ENCODE peak calls at places on chromosomes 4 and X, in six cellular contexts. U is chondrocyte, J is A549, M is HFFc6, I is upper lobe of right lung, W is tibial nerve. Q is an unnamed sample.

GRCh38 chrX:48958635-48959094 is 1.3 kb upstream of the OTUD5 start:
- DNase-seq in W (no peak), M (peak), J (peak), U (no peak), I (peak), Q (peak)

GRCh38 chr4:24471623-24472510 is 112.5 kb downstream of the DHX15 start:
- DNase-seq in M (no peak), W (no peak), U (no peak), J (no peak), I (no peak), Q (peak)

GRCh38 chr4:90570615-90571014 is 443.4 kb downstream of the CCSER1 start:
- DNase-seq in W (no peak), M (no peak), J (no peak), I (no peak), U (no peak), Q (no peak)

GRCh38 chrX:72053508-72053907 is 78.2 kb downstream of the RTL5 start:
- DNase-seq in M (no peak), U (peak), J (no peak), W (no peak), I (no peak), Q (no peak)

GRCh38 chr4:89140168-89140759 is 28.9 kb downstream of the TIGD2 start:
- DNase-seq in I (no peak), W (no peak), M (no peak), U (no peak), J (no peak), Q (no peak)

GRCh38 chr4:87853108-87853507 is 20.3 kb downstream of the MEPE start:
- DNase-seq in U (no peak), M (peak), W (no peak), I (no peak), J (peak), Q (no peak)

GRCh38 chr4:141390527-141391046 is 169.9 kb downstream of the ZNF330 start:
- DNase-seq in I (no peak), M (no peak), W (no peak), J (no peak), U (no peak), Q (no peak)

GRCh38 chr4:144709793-144710525 is 64.0 kb downstream of the HHIP start:
- DNase-seq in J (peak), M (peak), I (no peak), W (no peak), U (no peak), Q (peak)

GRCh38 chr4:14254252-14254651 is 626.7 kb upstream of the BOD1L1 start:
- DNase-seq in M (peak), I (peak), W (no peak), J (peak), U (no peak), Q (peak)

GRCh38 chr4:134024251-134024650 is 177.3 kb downstream of the PABPC4L start:
- DNase-seq in M (peak), I (no peak), U (no peak), W (no peak), J (no peak), Q (peak)

GRCh38 chr4:141643557-141643956 is 7.2 kb downstream of the IL15 start:
- DNase-seq in M (peak), W (no peak), U (no peak), J (peak), I (no peak), Q (no peak)

GRCh38 chr4:130073145-130073790 is 977.3 kb downstream of the C4orf33 start:
- DNase-seq in W (no peak), M (no peak), U (no peak), J (no peak), I (no peak), Q (no peak)

GRCh38 chrX:131895002-131895401 is 128.1 kb upstream of the STK26 start:
- DNase-seq in M (peak), W (no peak), U (no peak), I (no peak), J (no peak), Q (no peak)

DNA sequence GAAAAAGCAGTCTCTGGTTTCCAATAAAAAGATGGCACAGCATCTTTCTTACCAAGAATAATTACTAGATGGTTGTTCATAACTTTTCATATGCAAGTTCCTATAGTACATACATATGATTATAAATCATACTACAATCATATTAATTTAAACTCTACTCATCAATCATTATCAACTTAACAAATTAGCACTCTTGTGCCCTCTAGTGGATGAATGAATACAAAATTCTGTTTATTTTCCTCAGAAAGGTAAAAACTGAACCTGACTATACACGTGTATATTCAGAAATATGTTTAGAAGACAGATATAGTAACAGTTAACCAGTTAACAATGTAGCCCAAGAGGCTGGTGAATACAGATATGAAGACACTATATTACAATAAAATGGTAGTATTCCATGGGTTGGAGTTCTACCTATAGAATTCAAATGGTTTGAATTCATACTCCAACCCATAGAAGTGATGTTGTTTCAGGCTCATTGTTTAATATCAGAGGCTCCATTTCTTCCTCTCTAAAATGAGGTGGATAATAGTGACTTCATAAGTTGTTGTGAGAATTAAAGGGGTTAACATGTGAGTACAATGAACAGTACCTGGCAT is 100.0 kb downstream of the ADAMTS3 start:
- DNase-seq in W (no peak), I (no peak), M (peak), J (peak), U (no peak), Q (no peak)
- TF ChIP-seq CTCF in W (no peak), I (peak), M (peak), J (peak), U (peak), Q (peak)

DNA sequence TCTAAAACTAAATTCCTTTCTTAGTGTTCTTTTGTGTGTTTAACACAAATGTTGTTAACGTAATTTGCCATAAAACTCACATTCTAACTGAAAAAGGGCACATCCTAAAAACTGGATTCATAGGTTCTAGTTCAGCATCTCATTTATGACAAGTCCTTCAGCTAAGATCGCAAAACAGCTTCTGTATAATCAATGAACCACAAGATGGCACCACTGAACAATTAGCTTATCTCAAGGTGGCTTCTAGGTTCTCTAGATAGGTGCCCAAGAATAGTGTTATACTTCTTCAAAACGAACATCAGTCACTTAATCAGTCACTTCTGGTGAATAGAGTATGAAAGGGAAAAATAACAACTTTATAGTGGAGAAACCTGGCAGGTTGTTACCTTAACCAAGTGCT is 54.3 kb downstream of the NRK start:
- DNase-seq in W (no peak), J (no peak), U (no peak), M (no peak), I (no peak), Q (no peak)
- TF ChIP-seq CTCF in W (no peak), J (peak), U (peak), M (peak), I (no peak), Q (no peak)

GRCh38 chr4:123851521-123851920 is 454.9 kb downstream of the SPRY1 start:
- DNase-seq in J (no peak), M (no peak), W (no peak), I (no peak), U (no peak), Q (no peak)
- TF ChIP-seq CTCF in J (no peak), M (no peak), W (no peak), I (no peak), U (no peak), Q (no peak)

GRCh38 chr4:6773106-6773505 is 9.4 kb upstream of the KIAA0232 start:
- DNase-seq in W (no peak), M (no peak), I (no peak), U (no peak), J (no peak), Q (no peak)

GRCh38 chr4:6773616-6774540 is 8.6 kb upstream of the KIAA0232 start:
- DNase-seq in U (no peak), W (no peak), I (no peak), M (no peak), J (no peak), Q (no peak)

GRCh38 chr4:6771229-6771671 is 11.3 kb upstream of the KIAA0232 start:
- DNase-seq in I (peak), W (no peak), U (no peak), J (no peak), M (no peak), Q (no peak)

GRCh38 chr4:6770581-6771228 is 11.8 kb upstream of the KIAA0232 start:
- DNase-seq in U (no peak), W (no peak), M (no peak), J (no peak), I (no peak), Q (no peak)

GRCh38 chr4:6772223-6772928 is 10.2 kb upstream of the KIAA0232 start:
- DNase-seq in W (no peak), U (no peak), J (no peak), M (peak), I (no peak), Q (no peak)
- TF ChIP-seq CTCF in W (no peak), U (peak), J (no peak), M (no peak), I (no peak), Q (no peak)